ENCODE peak calls at places on chromosomes 13 and 19, in nine cellular contexts. X is prostate gland; T is Daoy; H is immature natural killer cell; G is heart right ventricle; V is activated effector memory CD4-positive, alpha-beta T cell treated with Interleukin-2 at 50 U/mL for 16 hours; P is AG08395; J is smooth muscle cell of the brain vasculature; Y is NB4. Q is an unnamed sample.

GRCh38 chr13:90276208-90276607 is 1071.3 kb upstream of the MIR17HG start:
- DNase-seq in X (no peak), T (no peak), H (no peak), G (no peak), V (no peak), P (no peak), J (no peak), Y (no peak), Q (no peak)

GRCh38 chr13:33195693-33196464 is 89.7 kb downstream of the STARD13 start:
- DNase-seq in X (no peak), T (no peak), H (no peak), G (no peak), V (no peak), P (no peak), J (no peak), Y (no peak), Q (no peak)

GRCh38 chr13:39410089-39410901 is 192.7 kb downstream of the LHFPL6 start:
- DNase-seq in X (no peak), T (no peak), H (no peak), G (no peak), V (no peak), P (peak), J (no peak), Y (peak), Q (no peak)

GRCh38 chr19:33309826-33310225 is 7.5 kb upstream of the CEBPA start:
- DNase-seq in X (no peak), T (no peak), H (no peak), G (no peak), V (no peak), P (no peak), J (no peak), Y (no peak), Q (no peak)

GRCh38 chr13:113806104-113806471 is 47.1 kb downstream of the TMEM255B start:
- DNase-seq in X (no peak), T (no peak), H (no peak), G (no peak), V (no peak), P (no peak), J (no peak), Y (no peak), Q (no peak)

GRCh38 chr19:9881720-9882119 is 46.6 kb downstream of the PIN1 start:
- DNase-seq in X (no peak), T (peak), H (no peak), G (no peak), V (no peak), P (no peak), J (no peak), Y (no peak), Q (no peak)

GRCh38 chr13:29743229-29743786 is 107.1 kb downstream of the UBL3 start:
- DNase-seq in X (no peak), T (peak), H (no peak), G (peak), V (no peak), P (peak), J (no peak), Y (no peak), Q (no peak)

GRCh38 chr19:18922228-18922985 is 2.9 kb downstream of the DDX49 start:
- DNase-seq in X (no peak), T (no peak), H (no peak), G (no peak), V (no peak), P (no peak), J (no peak), Y (no peak), Q (no peak)

GRCh38 chr19:15107056-15108010 is at the start of gene SYDE1:
- DNase-seq in X (no peak), T (peak), H (no peak), G (peak), V (no peak), P (peak), J (no peak), Y (no peak), Q (peak)

GRCh38 chr19:4455742-4456565 is 1.6 kb downstream of the UBXN6 start:
- DNase-seq in X (peak), T (peak), H (no peak), G (peak), V (no peak), P (peak), J (peak), Y (peak), Q (no peak)

GRCh38 chr13:74929436-74929835 is 552.5 kb downstream of the TBC1D4 start:
- DNase-seq in X (no peak), T (no peak), H (no peak), G (no peak), V (no peak), P (no peak), J (no peak), Y (no peak), Q (no peak)

GRCh38 chr13:114282143-114282685 is 813 bp downstream of the UPF3A start:
- DNase-seq in X (peak), T (peak), H (no peak), G (peak), V (no peak), P (peak), J (peak), Y (peak), Q (peak)

GRCh38 chr13:96075953-96076543 is 13.9 kb upstream of the HS6ST3 start:
- DNase-seq in X (no peak), T (no peak), H (no peak), G (no peak), V (no peak), P (peak), J (no peak), Y (peak), Q (no peak)

GRCh38 chr19:38917921-38918491 is 6.0 kb upstream of the CCER2 start:
- DNase-seq in X (no peak), T (no peak), H (no peak), G (no peak), V (no peak), P (no peak), J (no peak), Y (no peak), Q (no peak)

GRCh38 chr19:56838930-56839664 is 1.4 kb downstream of the PEG3 start:
- DNase-seq in X (peak), T (peak), H (peak), G (peak), V (no peak), P (no peak), J (peak), Y (no peak), Q (peak)

GRCh38 chr19:1513492-1514294 is 874 bp upstream of the ADAMTSL5 start:
- DNase-seq in X (no peak), T (peak), H (peak), G (no peak), V (peak), P (peak), J (no peak), Y (peak), Q (peak)

GRCh38 chr19:31436121-31436776 is 87.0 kb upstream of the TSHZ3 start:
- DNase-seq in X (no peak), T (peak), H (no peak), G (no peak), V (no peak), P (peak), J (no peak), Y (no peak), Q (no peak)

GRCh38 chr19:4052114-4052992 is 14.3 kb downstream of the ZBTB7A start:
- DNase-seq in X (no peak), T (peak), H (no peak), G (no peak), V (no peak), P (peak), J (no peak), Y (peak), Q (no peak)

Q was measured in activated CD8-positive, alpha-beta T cell treated with anti-CD3 and anti-CD28 coated beads for 36 hours.